ENCODE peak calls at places on chromosomes 16 and 17, in nine cellular contexts. One of them, this sample, is unnamed.

GRCh38 chr16:77002644-77003043 is 188.3 kb upstream of the MON1B start:
- DNase-seq in ovary: no peak
- DNase-seq in stimulated activated CD4-positive, alpha-beta T cell treated with anti-CD3 and anti-CD28 coated beads, Interleukin-2, amount 100 ng/mL, for 24 hours: no peak
- DNase-seq in WTC11: no peak
- DNase-seq in SK-MEL-5: no peak
- DNase-seq in NCI-H460: no peak
- DNase-seq in transverse colon: no peak
- DNase-seq in AG04449: no peak
- DNase-seq in RCC 7860: no peak
- DNase-seq in this sample: no peak

GRCh38 chr17:46158323-46159296 is 34.6 kb downstream of the KANSL1 start:
- DNase-seq in SK-MEL-5: no peak
- DNase-seq in RCC 7860: no peak
- DNase-seq in stimulated activated CD4-positive, alpha-beta T cell treated with anti-CD3 and anti-CD28 coated beads, Interleukin-2, amount 100 ng/mL, for 24 hours: no peak
- DNase-seq in WTC11: no peak
- DNase-seq in NCI-H460: no peak
- DNase-seq in AG04449: no peak
- DNase-seq in transverse colon: no peak
- DNase-seq in ovary: no peak
- DNase-seq in this sample: no peak

GRCh38 chr16:17446661-17447060 is 24.1 kb downstream of the XYLT1 start:
- DNase-seq in ovary: peak
- DNase-seq in stimulated activated CD4-positive, alpha-beta T cell treated with anti-CD3 and anti-CD28 coated beads, Interleukin-2, amount 100 ng/mL, for 24 hours: no peak
- DNase-seq in AG04449: no peak
- DNase-seq in transverse colon: no peak
- DNase-seq in RCC 7860: no peak
- DNase-seq in WTC11: no peak
- DNase-seq in SK-MEL-5: no peak
- DNase-seq in NCI-H460: no peak
- DNase-seq in this sample: no peak

GRCh38 chr16:48291303-48291702 is 44.0 kb upstream of the ABCC11 start:
- DNase-seq in stimulated activated CD4-positive, alpha-beta T cell treated with anti-CD3 and anti-CD28 coated beads, Interleukin-2, amount 100 ng/mL, for 24 hours: no peak
- DNase-seq in ovary: no peak
- DNase-seq in WTC11: no peak
- DNase-seq in RCC 7860: no peak
- DNase-seq in SK-MEL-5: no peak
- DNase-seq in AG04449: no peak
- DNase-seq in transverse colon: no peak
- DNase-seq in NCI-H460: no peak
- DNase-seq in this sample: no peak

GRCh38 chr17:27310548-27311110 is 16.7 kb downstream of the WSB1 start:
- DNase-seq in RCC 7860: no peak
- DNase-seq in WTC11: no peak
- DNase-seq in transverse colon: no peak
- DNase-seq in AG04449: no peak
- DNase-seq in ovary: no peak
- DNase-seq in stimulated activated CD4-positive, alpha-beta T cell treated with anti-CD3 and anti-CD28 coated beads, Interleukin-2, amount 100 ng/mL, for 24 hours: no peak
- DNase-seq in NCI-H460: no peak
- DNase-seq in SK-MEL-5: no peak
- DNase-seq in this sample: no peak

GRCh38 chr17:38871247-38871991 is 1.6 kb downstream of the LASP1 start:
- DNase-seq in WTC11: no peak
- DNase-seq in stimulated activated CD4-positive, alpha-beta T cell treated with anti-CD3 and anti-CD28 coated beads, Interleukin-2, amount 100 ng/mL, for 24 hours: peak
- DNase-seq in SK-MEL-5: no peak
- DNase-seq in NCI-H460: peak
- DNase-seq in AG04449: no peak
- DNase-seq in RCC 7860: peak
- DNase-seq in transverse colon: peak
- DNase-seq in ovary: peak
- DNase-seq in this sample: peak

GRCh38 chr16:85462405-85463227 is 150.5 kb upstream of the GSE1 start:
- DNase-seq in stimulated activated CD4-positive, alpha-beta T cell treated with anti-CD3 and anti-CD28 coated beads, Interleukin-2, amount 100 ng/mL, for 24 hours: no peak
- DNase-seq in RCC 7860: no peak
- DNase-seq in WTC11: no peak
- DNase-seq in ovary: peak
- DNase-seq in SK-MEL-5: no peak
- DNase-seq in transverse colon: no peak
- DNase-seq in NCI-H460: no peak
- DNase-seq in AG04449: no peak
- DNase-seq in this sample: no peak

GRCh38 chr16:86984975-86985655 is 332.1 kb downstream of the C16orf95 start:
- DNase-seq in WTC11: peak
- DNase-seq in AG04449: no peak
- DNase-seq in RCC 7860: no peak
- DNase-seq in stimulated activated CD4-positive, alpha-beta T cell treated with anti-CD3 and anti-CD28 coated beads, Interleukin-2, amount 100 ng/mL, for 24 hours: no peak
- DNase-seq in SK-MEL-5: no peak
- DNase-seq in NCI-H460: no peak
- DNase-seq in transverse colon: no peak
- DNase-seq in ovary: no peak
- DNase-seq in this sample: no peak

GRCh38 chr17:78132086-78132676 is 1.6 kb downstream of the TMC8 start:
- DNase-seq in WTC11: peak
- DNase-seq in SK-MEL-5: no peak
- DNase-seq in ovary: no peak
- DNase-seq in stimulated activated CD4-positive, alpha-beta T cell treated with anti-CD3 and anti-CD28 coated beads, Interleukin-2, amount 100 ng/mL, for 24 hours: peak
- DNase-seq in NCI-H460: no peak
- DNase-seq in AG04449: no peak
- DNase-seq in RCC 7860: no peak
- DNase-seq in transverse colon: peak
- DNase-seq in this sample: peak

GRCh38 chr16:57308041-57308440 is 23.6 kb upstream of the PLLP start:
- DNase-seq in RCC 7860: no peak
- DNase-seq in NCI-H460: no peak
- DNase-seq in stimulated activated CD4-positive, alpha-beta T cell treated with anti-CD3 and anti-CD28 coated beads, Interleukin-2, amount 100 ng/mL, for 24 hours: no peak
- DNase-seq in WTC11: no peak
- DNase-seq in SK-MEL-5: no peak
- DNase-seq in AG04449: no peak
- DNase-seq in transverse colon: no peak
- DNase-seq in ovary: no peak
- DNase-seq in this sample: no peak

This sample was measured in CD8-positive, alpha-beta memory T cell.